ENCODE peak calls at places on chromosomes 11 and 22, in five cellular contexts. G is epithelial cell of esophagus, L is Caco-2, C is dorsolateral prefrontal cortex, E is activated B cell treated with CpG ODN at 0.5 μM for 24 hours. W is an unnamed sample.

GRCh38 chr11:10931761-10932700 is 74.2 kb upstream of the ZBED5 start:
- DNase-seq in L (no peak), E (no peak), G (peak), C (peak), W (no peak)

GRCh38 chr11:35138606-35138948 is 394 bp upstream of the CD44 start:
- DNase-seq in G (no peak), L (no peak), C (no peak), E (no peak), W (no peak)

GRCh38 chr11:2931771-2932738 is 2.8 kb upstream of the PHLDA2 start:
- DNase-seq in E (no peak), G (no peak), C (no peak), L (peak), W (no peak)

GRCh38 chr11:59559886-59560285 is 48.5 kb downstream of the OR4D9 start:
- DNase-seq in L (no peak), C (no peak), G (no peak), E (no peak), W (no peak)

GRCh38 chr11:15145635-15146034 is 30.9 kb downstream of the INSC start:
- DNase-seq in L (no peak), E (no peak), C (no peak), G (no peak), W (no peak)

GRCh38 chr11:64245797-64246623 is 733 bp downstream of the PPP1R14B start:
- DNase-seq in E (peak), C (no peak), G (peak), L (peak), W (peak)

GRCh38 chr11:36073411-36074203 is 129.7 kb downstream of the LDLRAD3 start:
- DNase-seq in L (no peak), G (peak), E (no peak), C (peak), W (peak)

GRCh38 chr11:26439854-26440253 is 107.9 kb downstream of the ANO3 start:
- DNase-seq in E (no peak), L (no peak), C (no peak), G (no peak), W (no peak)

GRCh38 chr11:112658521-112658920 is 302.7 kb upstream of the NCAM1 start:
- DNase-seq in C (no peak), G (peak), E (no peak), L (no peak), W (no peak)

GRCh38 chr11:131637469-131638175 is 267.2 kb downstream of the NTM start:
- DNase-seq in L (no peak), E (no peak), C (no peak), G (no peak), W (no peak)

GRCh38 chr11:65865550-65866172 is 5.4 kb downstream of the MUS81 start:
- DNase-seq in L (no peak), E (no peak), C (no peak), G (no peak), W (no peak)

GRCh38 chr11:89220684-89221339 is 43.1 kb downstream of the TYR start:
- DNase-seq in L (no peak), E (no peak), G (peak), C (no peak), W (no peak)

GRCh38 chr22:35712672-35713071 is 5.0 kb upstream of the APOL5 start:
- DNase-seq in G (no peak), L (no peak), E (no peak), C (no peak), W (no peak)
- TF ChIP-seq CTCF in G (no peak), L (no peak), E (no peak), C (no peak), W (no peak)

DNA sequence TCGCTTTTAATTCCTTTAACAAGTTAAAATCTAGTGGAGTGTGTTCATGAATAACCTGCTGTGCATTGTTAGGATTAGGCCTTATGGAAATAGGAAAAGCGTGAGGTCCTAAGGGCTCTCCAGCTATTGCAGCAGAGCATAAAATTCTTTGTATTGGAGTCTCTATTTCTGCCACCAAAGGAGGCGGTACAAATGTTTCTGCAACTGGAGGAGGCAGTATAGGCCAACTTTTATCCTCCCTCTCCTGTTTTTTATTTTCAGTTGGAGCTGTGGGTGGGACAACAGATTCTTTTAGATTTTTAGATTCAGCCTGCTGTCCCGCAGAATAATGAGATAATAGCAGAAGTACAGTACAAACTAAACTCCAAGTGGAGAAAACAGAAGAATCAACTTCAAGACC is 26.2 kb downstream of the OR10A6 start:
- DNase-seq in G (peak), L (no peak), C (no peak), E (no peak), W (peak)
- TF ChIP-seq CTCF in G (peak), L (no peak), C (no peak), E (no peak), W (peak)

GRCh38 chr22:27892064-27892463 is 27.0 kb downstream of the PITPNB start:
- DNase-seq in L (peak), E (no peak), G (no peak), C (no peak), W (no peak)

GRCh38 chr22:27883656-27884350 is 35.3 kb downstream of the PITPNB start:
- DNase-seq in C (no peak), E (no peak), G (peak), L (no peak), W (no peak)

GRCh38 chr22:27885977-27886842 is 32.8 kb downstream of the PITPNB start:
- DNase-seq in E (no peak), G (peak), C (peak), L (no peak), W (peak)

GRCh38 chr22:27888310-27888709 is 30.7 kb downstream of the PITPNB start:
- DNase-seq in G (no peak), L (no peak), C (no peak), E (no peak), W (no peak)

DNA sequence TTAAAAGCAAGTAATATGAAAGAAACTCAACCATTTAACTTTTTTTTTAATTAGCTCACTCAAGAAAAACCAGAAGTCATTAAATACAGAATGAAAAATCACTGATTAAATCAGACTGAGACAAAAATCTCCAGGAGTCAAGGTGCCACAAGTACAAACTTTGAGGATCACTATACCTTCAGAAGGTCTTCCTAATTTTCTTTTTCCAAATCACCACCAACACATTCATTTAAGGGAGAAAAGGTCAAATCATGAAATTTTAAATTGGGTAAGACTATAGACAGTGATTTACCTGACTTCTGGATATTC is 32.3 kb downstream of the PITPNB start:
- DNase-seq in L (no peak), E (no peak), G (no peak), C (no peak), W (no peak)
- TF ChIP-seq CTCF in L (no peak), E (no peak), G (no peak), C (peak), W (no peak)

GRCh38 chr11:46176421-46176820 is 55.2 kb upstream of the PHF21A start:
- DNase-seq in G (peak), E (no peak), C (no peak), L (no peak), W (no peak)
- TF ChIP-seq CTCF in G (no peak), E (no peak), C (no peak), L (no peak), W (no peak)

GRCh38 chr11:75143420-75143731 is 7.5 kb upstream of the SLCO2B1 start:
- DNase-seq in E (no peak), G (no peak), L (no peak), C (no peak), W (no peak)

GRCh38 chr11:75145972-75146519 is 4.9 kb upstream of the SLCO2B1 start:
- DNase-seq in C (no peak), L (peak), E (no peak), G (no peak), W (no peak)

GRCh38 chr11:75145196-75145971 is 5.5 kb upstream of the SLCO2B1 start:
- DNase-seq in C (no peak), G (no peak), E (no peak), L (peak), W (no peak)

GRCh38 chr11:75142714-75143419 is 8.0 kb upstream of the SLCO2B1 start:
- DNase-seq in L (peak), E (no peak), C (peak), G (peak), W (peak)

DNA sequence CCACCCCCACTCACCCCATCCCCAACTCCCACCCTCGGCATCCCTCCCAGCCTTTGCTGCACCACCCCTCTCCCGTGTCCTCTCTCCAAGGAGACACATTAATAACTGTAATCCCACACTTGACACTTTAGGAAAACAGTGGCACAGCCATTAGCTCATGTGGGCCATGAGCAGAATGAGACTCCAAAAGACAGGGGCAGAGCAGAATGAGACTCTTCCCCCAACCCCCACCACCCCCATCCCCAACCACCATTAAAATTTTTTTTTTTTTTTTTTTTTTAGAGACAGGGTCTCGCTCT is 6.2 kb upstream of the SLCO2B1 start:
- DNase-seq in L (no peak), G (no peak), C (no peak), E (no peak), W (no peak)
- TF ChIP-seq CTCF in L (no peak), G (no peak), C (peak), E (no peak), W (no peak)

DNA sequence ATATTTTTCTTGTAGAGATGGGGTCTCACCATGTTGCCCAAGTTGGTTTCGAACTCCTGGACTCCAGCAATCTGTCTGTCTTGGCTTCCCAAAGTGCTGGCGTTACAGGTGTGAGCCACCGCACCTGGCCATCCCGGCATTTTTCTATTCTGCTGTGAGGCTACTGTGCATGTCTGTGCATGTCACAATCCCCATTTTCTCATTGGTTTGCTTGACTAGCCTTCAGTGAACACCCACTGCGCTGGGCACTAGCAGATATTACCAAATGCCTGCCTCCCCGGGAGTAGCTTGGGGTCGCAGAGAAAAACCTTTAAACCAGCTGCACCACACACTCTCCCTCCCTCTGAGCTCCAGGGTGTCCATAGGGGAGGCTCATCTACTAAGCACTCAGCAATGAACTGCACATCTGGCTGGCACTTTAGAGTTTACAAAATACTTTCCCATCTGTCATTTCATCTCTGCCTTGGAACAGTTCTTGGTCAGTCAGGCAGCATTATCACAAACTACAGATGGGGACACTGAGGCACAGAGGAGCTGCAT is 4.9 kb downstream of the CSNK1E start:
- DNase-seq in G (peak), C (no peak), E (no peak), L (no peak), W (no peak)
- TF ChIP-seq CTCF in G (no peak), C (no peak), E (no peak), L (no peak), W (no peak)

GRCh38 chr22:35311551-35311999 is 11.9 kb downstream of the TOM1 start:
- DNase-seq in L (peak), C (no peak), E (no peak), G (no peak), W (no peak)
- TF ChIP-seq CTCF in L (no peak), C (no peak), E (no peak), G (no peak), W (no peak)